ENCODE peak calls at places on chromosome 1, in four cellular contexts. E is glomerular endothelial cell, V is NB4, D is EL. R is an unnamed sample.

GRCh38 chr1:167081594-167081993 is 8.6 kb downstream of the GPA33 start:
- DNase-seq in E (no peak), V (no peak), D (no peak), R (no peak)

GRCh38 chr1:58874757-58875755 is 91.2 kb upstream of the JUN start:
- DNase-seq in E (no peak), V (no peak), D (no peak), R (no peak)

GRCh38 chr1:235013512-235013911 is 115.1 kb downstream of the TOMM20 start:
- DNase-seq in E (no peak), V (no peak), D (no peak), R (no peak)

GRCh38 chr1:61481313-61481712 is 243.6 kb downstream of the TM2D1 start:
- DNase-seq in E (no peak), V (no peak), D (peak; percentile 41), R (no peak)

GRCh38 chr1:202501281-202501680 is 152.8 kb downstream of the PPP1R12B start:
- DNase-seq in E (peak; percentile 20), V (peak; percentile 44), D (peak; percentile 19), R (peak; percentile 45)

GRCh38 chr1:200982071-200982945 is 41.2 kb downstream of the KIF21B start:
- DNase-seq in E (no peak), V (peak; percentile 33), D (no peak), R (no peak)

GRCh38 chr1:210292276-210292851 is 36.3 kb upstream of the HHAT start:
- DNase-seq in E (no peak), V (no peak), D (peak; percentile 73), R (peak; percentile 9)

GRCh38 chr1:17719874-17720273 is 35.3 kb upstream of the ACTL8 start:
- DNase-seq in E (no peak), V (no peak), D (peak; percentile 49), R (no peak)

GRCh38 chr1:236853916-236854601 is 59.0 kb downstream of the MTR start:
- DNase-seq in E (no peak), V (no peak), D (peak; percentile 57), R (no peak)